ENCODE peak calls at places on chromosomes 11 and 22, in four cellular contexts. I is activated CD4-positive, alpha-beta T cell treated with anti-CD3 and anti-CD28 coated beads for 36 hours; V is activated T-helper 1 cell treated with anti-CD3 and anti-CD28 coated beads, Interleukin-12 subunit alpha, Interleukin-12 subunit beta, Interleukin-2, Interleukin-4 antibody, amounts not matched to agents 30 ng/mL and 10 ng/mL and 1 ng/mL, durations not matched to agents 14 hours and 24 hours and 36 hours; T is choroid plexus epithelial cell. Y is an unnamed sample.

GRCh38 chr11:72091292-72091691 is 10.6 kb downstream of the LRRC51 start:
- DNase-seq in I (peak), V (peak), T (peak), Y (no peak)

GRCh38 chr11:21635359-21635758 is 557.5 kb upstream of the ANO5 start:
- DNase-seq in I (no peak), V (no peak), T (no peak), Y (no peak)

GRCh38 chr22:19663821-19664325 is 50.4 kb upstream of the SEPTIN5 start:
- DNase-seq in I (no peak), V (no peak), T (peak), Y (no peak)

GRCh38 chr11:102341844-102342318 is 5.1 kb upstream of the BIRC2 start:
- DNase-seq in I (peak), V (peak), T (peak), Y (no peak)

GRCh38 chr11:62889484-62890437 is 9.1 kb downstream of the SLC3A2 start:
- DNase-seq in I (no peak), V (no peak), T (peak), Y (peak)

GRCh38 chr11:68826726-68827125 is 15.0 kb downstream of the CPT1A start:
- DNase-seq in I (no peak), V (no peak), T (no peak), Y (no peak)

GRCh38 chr11:134578807-134579708 is 167.0 kb upstream of the B3GAT1 start:
- DNase-seq in I (peak), V (no peak), T (no peak), Y (no peak)

GRCh38 chr11:44833869-44834452 is 107.2 kb downstream of the TSPAN18 start:
- DNase-seq in I (no peak), V (no peak), T (no peak), Y (no peak)

GRCh38 chr11:58567889-58568512 is 7.7 kb downstream of the LPXN start:
- DNase-seq in I (peak), V (peak), T (peak), Y (peak)

GRCh38 chr11:10606536-10607208 is 38.2 kb upstream of the LYVE1 start:
- DNase-seq in I (no peak), V (no peak), T (peak), Y (no peak)

GRCh38 chr11:70786021-70786665 is 387.8 kb downstream of the CTTN start:
- DNase-seq in I (no peak), V (no peak), T (no peak), Y (no peak)

GRCh38 chr22:50696251-50696798 is 23.7 kb downstream of the SHANK3 start:
- DNase-seq in I (no peak), V (no peak), T (no peak), Y (no peak)

GRCh38 chr11:130181295-130182272 is 22.0 kb downstream of the ST14 start:
- DNase-seq in I (no peak), V (no peak), T (peak), Y (no peak)

GRCh38 chr11:75346296-75346695 is 5.2 kb downstream of the ARRB1 start:
- DNase-seq in I (no peak), V (no peak), T (no peak), Y (no peak)

GRCh38 chr22:42931421-42932196 is 74.5 kb upstream of the ARFGAP3 start:
- DNase-seq in I (no peak), V (no peak), T (peak), Y (no peak)

GRCh38 chr22:38638734-38639133 is 17.5 kb downstream of the FAM227A start:
- DNase-seq in I (no peak), V (no peak), T (no peak), Y (no peak)

GRCh38 chr11:100827934-100828661 is 141.0 kb downstream of the ARHGAP42 start:
- DNase-seq in I (no peak), V (no peak), T (peak), Y (no peak)

GRCh38 chr11:22640862-22641261 is 15.2 kb upstream of the FANCF start:
- DNase-seq in I (no peak), V (no peak), T (no peak), Y (no peak)

GRCh38 chr11:13929551-13929950 is 33.0 kb upstream of the SPON1 start:
- DNase-seq in I (no peak), V (no peak), T (no peak), Y (no peak)

GRCh38 chr11:78268516-78269410 is 80.0 kb downstream of the USP35 start:
- DNase-seq in I (no peak), V (no peak), T (peak), Y (no peak)

GRCh38 chr11:126129681-126130671 is 67.3 kb upstream of the CDON start:
- DNase-seq in I (no peak), V (no peak), T (no peak), Y (no peak)

GRCh38 chr22:49590381-49590780 is 237.3 kb downstream of the BRD1 start:
- DNase-seq in I (no peak), V (no peak), T (no peak), Y (no peak)

GRCh38 chr11:126547161-126547560 is 191.7 kb downstream of the ST3GAL4 start:
- DNase-seq in I (no peak), V (no peak), T (peak), Y (no peak)

GRCh38 chr11:17596711-17597110 is 49.7 kb downstream of the OTOG start:
- DNase-seq in I (no peak), V (no peak), T (no peak), Y (no peak)

GRCh38 chr11:1434941-1435340 is 45.2 kb downstream of the BRSK2 start:
- DNase-seq in I (no peak), V (no peak), T (no peak), Y (no peak)

GRCh38 chr11:1756024-1756561 is 5.7 kb upstream of the IFITM10 start:
- DNase-seq in I (peak), V (no peak), T (no peak), Y (no peak)

GRCh38 chr11:8056810-8057463 is 24.1 kb upstream of the TUB start:
- DNase-seq in I (no peak), V (no peak), T (peak), Y (no peak)

GRCh38 chr11:3939651-3940190 is 84.3 kb downstream of the STIM1 start:
- DNase-seq in I (no peak), V (no peak), T (peak), Y (no peak)

GRCh38 chr11:69472053-69472765 is 9.3 kb upstream of the LINC01488 start:
- DNase-seq in I (no peak), V (no peak), T (no peak), Y (no peak)

GRCh38 chr11:57493507-57494503 is 21.7 kb downstream of the SLC43A1 start:
- DNase-seq in I (peak), V (peak), T (peak), Y (no peak)

GRCh38 chr11:86383314-86383713 is 8.6 kb downstream of the CCDC81 start:
- DNase-seq in I (no peak), V (no peak), T (no peak), Y (no peak)

GRCh38 chr11:124798991-124799383 is 1.2 kb downstream of the MSANTD2 start:
- DNase-seq in I (no peak), V (no peak), T (peak), Y (no peak)

Y was measured in Panc1.